ENCODE peak calls at places on chromosomes 4 and X, in eight cellular contexts. One of them, this sample, is unnamed.

GRCh38 chr4:150217192-150217591 is 138.9 kb downstream of the DCLK2 start:
- DNase-seq in Ammon's horn: peak
- DNase-seq in GM13977: no peak
- DNase-seq in stomach: no peak
- DNase-seq in NCI-H2171 treated with DMSO at 0.1 percent for 48 hours: no peak
- DNase-seq in amniotic stem cell: peak
- DNase-seq in hypothalamus: peak
- DNase-seq in AG09319: peak
- DNase-seq in this sample: no peak

GRCh38 chr4:121053601-121054143 is 18.7 kb downstream of the NDNF start:
- DNase-seq in amniotic stem cell: no peak
- DNase-seq in NCI-H2171 treated with DMSO at 0.1 percent for 48 hours: no peak
- DNase-seq in GM13977: no peak
- DNase-seq in hypothalamus: no peak
- DNase-seq in Ammon's horn: no peak
- DNase-seq in stomach: no peak
- DNase-seq in AG09319: no peak
- DNase-seq in this sample: no peak

GRCh38 chr4:7687006-7687405 is 252.3 kb upstream of the PSAPL1 start:
- DNase-seq in stomach: no peak
- DNase-seq in Ammon's horn: no peak
- DNase-seq in amniotic stem cell: no peak
- DNase-seq in AG09319: no peak
- DNase-seq in GM13977: no peak
- DNase-seq in hypothalamus: no peak
- DNase-seq in NCI-H2171 treated with DMSO at 0.1 percent for 48 hours: no peak
- DNase-seq in this sample: no peak

GRCh38 chr4:113837397-113837796 is 75.9 kb upstream of the CAMK2D start:
- DNase-seq in stomach: no peak
- DNase-seq in NCI-H2171 treated with DMSO at 0.1 percent for 48 hours: no peak
- DNase-seq in AG09319: peak
- DNase-seq in hypothalamus: no peak
- DNase-seq in amniotic stem cell: peak
- DNase-seq in Ammon's horn: peak
- DNase-seq in GM13977: peak
- DNase-seq in this sample: no peak

GRCh38 chrX:102063445-102064074 is 61.9 kb upstream of the TCEAL2 start:
- DNase-seq in amniotic stem cell: no peak
- DNase-seq in hypothalamus: no peak
- DNase-seq in GM13977: no peak
- DNase-seq in NCI-H2171 treated with DMSO at 0.1 percent for 48 hours: no peak
- DNase-seq in stomach: no peak
- DNase-seq in Ammon's horn: no peak
- DNase-seq in AG09319: no peak
- DNase-seq in this sample: no peak

GRCh38 chr4:101346562-101347266 is 612 bp downstream of the PPP3CA start:
- DNase-seq in AG09319: no peak
- DNase-seq in NCI-H2171 treated with DMSO at 0.1 percent for 48 hours: peak
- DNase-seq in amniotic stem cell: no peak
- DNase-seq in Ammon's horn: peak
- DNase-seq in hypothalamus: peak
- DNase-seq in stomach: peak
- DNase-seq in GM13977: peak
- DNase-seq in this sample: peak

GRCh38 chr4:121272526-121272925 is 108.3 kb downstream of the QRFPR start:
- DNase-seq in NCI-H2171 treated with DMSO at 0.1 percent for 48 hours: no peak
- DNase-seq in Ammon's horn: no peak
- DNase-seq in AG09319: no peak
- DNase-seq in stomach: no peak
- DNase-seq in GM13977: no peak
- DNase-seq in hypothalamus: no peak
- DNase-seq in amniotic stem cell: peak
- DNase-seq in this sample: no peak

GRCh38 chr4:39621582-39621981 is 17.1 kb downstream of the SMIM14 start:
- DNase-seq in Ammon's horn: no peak
- DNase-seq in GM13977: no peak
- DNase-seq in amniotic stem cell: peak
- DNase-seq in AG09319: no peak
- DNase-seq in NCI-H2171 treated with DMSO at 0.1 percent for 48 hours: no peak
- DNase-seq in hypothalamus: no peak
- DNase-seq in stomach: peak
- DNase-seq in this sample: peak

GRCh38 chr4:52094746-52095145 is 43.6 kb downstream of the SPATA18 start:
- DNase-seq in Ammon's horn: no peak
- DNase-seq in amniotic stem cell: no peak
- DNase-seq in NCI-H2171 treated with DMSO at 0.1 percent for 48 hours: no peak
- DNase-seq in hypothalamus: no peak
- DNase-seq in GM13977: no peak
- DNase-seq in AG09319: no peak
- DNase-seq in stomach: no peak
- DNase-seq in this sample: no peak

This sample was measured in lung.